ENCODE peak calls at places on chromosomes 6 and 20, in four cellular contexts. One of them, this sample, is unnamed.

GRCh38 chr6:31568537-31568961 is 3.5 kb upstream of the LTA start:
- DNase-seq in HCT116: no peak
- DNase-seq in MM.1S: peak; percentile 91
- DNase-seq in neural progenitor cell: no peak
- DNase-seq in this sample: no peak

GRCh38 chr6:21609881-21610329 is 16.4 kb downstream of the SOX4 start:
- DNase-seq in HCT116: no peak
- DNase-seq in MM.1S: no peak
- DNase-seq in neural progenitor cell: no peak
- DNase-seq in this sample: no peak

GRCh38 chr6:134340574-134340973 is 22.7 kb upstream of the SGK1 start:
- DNase-seq in HCT116: no peak
- DNase-seq in MM.1S: no peak
- DNase-seq in neural progenitor cell: no peak
- DNase-seq in this sample: no peak

GRCh38 chr6:129604321-129604720 is 105.7 kb downstream of the ARHGAP18 start:
- DNase-seq in HCT116: no peak
- DNase-seq in MM.1S: no peak
- DNase-seq in neural progenitor cell: no peak
- DNase-seq in this sample: no peak

GRCh38 chr20:52490715-52491430 is 299.3 kb upstream of the ZFP64 start:
- DNase-seq in HCT116: no peak
- DNase-seq in MM.1S: no peak
- DNase-seq in neural progenitor cell: no peak
- DNase-seq in this sample: peak; percentile 22

GRCh38 chr20:41140226-41141133 is 3.1 kb downstream of the PLCG1 start:
- DNase-seq in HCT116: no peak
- DNase-seq in MM.1S: no peak
- DNase-seq in neural progenitor cell: no peak
- DNase-seq in this sample: no peak

GRCh38 chr6:15518878-15519277 is 143.9 kb downstream of the DTNBP1 start:
- DNase-seq in HCT116: no peak
- DNase-seq in MM.1S: no peak
- DNase-seq in neural progenitor cell: no peak
- DNase-seq in this sample: no peak

GRCh38 chr20:51387125-51387865 is 155.2 kb downstream of the NFATC2 start:
- DNase-seq in HCT116: no peak
- DNase-seq in MM.1S: no peak
- DNase-seq in neural progenitor cell: peak; percentile 34
- DNase-seq in this sample: no peak

GRCh38 chr6:84762941-84763396 is 1.4 kb downstream of the TBX18 start:
- DNase-seq in HCT116: no peak
- DNase-seq in MM.1S: no peak
- DNase-seq in neural progenitor cell: peak; percentile 55
- DNase-seq in this sample: peak; percentile 36

GRCh38 chr6:54771968-54772367 is 74.6 kb upstream of the FAM83B start:
- DNase-seq in HCT116: no peak
- DNase-seq in MM.1S: no peak
- DNase-seq in neural progenitor cell: no peak
- DNase-seq in this sample: no peak

GRCh38 chr6:105326838-105327745 is 75.8 kb downstream of the PREP start:
- DNase-seq in HCT116: peak; percentile 94
- DNase-seq in MM.1S: no peak
- DNase-seq in neural progenitor cell: no peak
- DNase-seq in this sample: no peak

GRCh38 chr6:37840940-37841300 is 21.4 kb downstream of the ZFAND3 start:
- DNase-seq in HCT116: no peak
- DNase-seq in MM.1S: no peak
- DNase-seq in neural progenitor cell: no peak
- DNase-seq in this sample: no peak

GRCh38 chr20:17650816-17651760 is 31.0 kb downstream of the RRBP1 start:
- DNase-seq in HCT116: no peak
- DNase-seq in MM.1S: no peak
- DNase-seq in neural progenitor cell: no peak
- DNase-seq in this sample: no peak

GRCh38 chr20:41392871-41393704 is 26.5 kb upstream of the EMILIN3 start:
- DNase-seq in HCT116: no peak
- DNase-seq in MM.1S: no peak
- DNase-seq in neural progenitor cell: no peak
- DNase-seq in this sample: no peak

GRCh38 chr20:48064929-48065328 is 279.6 kb upstream of the SULF2 start:
- DNase-seq in HCT116: no peak
- DNase-seq in MM.1S: no peak
- DNase-seq in neural progenitor cell: no peak
- DNase-seq in this sample: no peak

GRCh38 chr6:148888853-148889252 is 142.0 kb downstream of the UST start:
- DNase-seq in HCT116: no peak
- DNase-seq in MM.1S: no peak
- DNase-seq in neural progenitor cell: no peak
- DNase-seq in this sample: no peak

GRCh38 chr6:166655251-166655650 is 28.2 kb upstream of the RPS6KA2 start:
- DNase-seq in HCT116: no peak
- DNase-seq in MM.1S: no peak
- DNase-seq in neural progenitor cell: no peak
- DNase-seq in this sample: no peak

GRCh38 chr6:119240257-119241123 is 109.1 kb downstream of the MAN1A1 start:
- DNase-seq in HCT116: no peak
- DNase-seq in MM.1S: no peak
- DNase-seq in neural progenitor cell: peak; percentile 54
- DNase-seq in this sample: no peak

GRCh38 chr6:110561016-110561396 is 84.6 kb upstream of the SLC22A16 start:
- DNase-seq in HCT116: no peak
- DNase-seq in MM.1S: no peak
- DNase-seq in neural progenitor cell: no peak
- DNase-seq in this sample: no peak

GRCh38 chr6:110560239-110561015 is 84.0 kb upstream of the SLC22A16 start:
- DNase-seq in HCT116: no peak
- DNase-seq in MM.1S: peak; percentile 56
- DNase-seq in neural progenitor cell: no peak
- DNase-seq in this sample: no peak

GRCh38 chr6:110556317-110557115 is 80.1 kb upstream of the SLC22A16 start:
- DNase-seq in HCT116: no peak
- DNase-seq in MM.1S: no peak
- DNase-seq in neural progenitor cell: no peak
- DNase-seq in this sample: no peak

GRCh38 chr6:110557226-110557625 is 80.8 kb upstream of the SLC22A16 start:
- DNase-seq in HCT116: no peak
- DNase-seq in MM.1S: no peak
- DNase-seq in neural progenitor cell: no peak
- DNase-seq in this sample: no peak

DNA sequence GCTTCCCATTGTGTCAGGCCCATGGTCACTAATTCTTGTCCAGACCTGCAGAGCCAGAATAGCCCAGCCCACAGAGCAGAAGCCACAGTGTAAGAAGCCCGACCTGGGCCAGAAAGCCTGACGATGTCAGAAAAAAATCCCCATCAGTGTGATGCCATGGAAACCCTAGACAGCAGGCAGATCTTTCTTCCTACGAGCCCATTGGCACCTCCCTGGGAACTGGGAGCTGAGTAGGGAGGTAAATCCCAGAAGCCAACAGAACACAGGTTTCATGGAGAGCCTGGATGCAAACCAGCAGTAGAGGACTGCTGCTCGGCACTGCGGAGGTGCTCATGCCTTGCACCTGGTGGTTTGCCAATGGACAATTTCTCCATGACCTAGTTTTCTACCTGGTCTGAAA is 82.2 kb upstream of the SLC22A16 start:
- DNase-seq in HCT116: no peak
- DNase-seq in MM.1S: no peak
- DNase-seq in neural progenitor cell: no peak
- DNase-seq in this sample: no peak
- H3K36me3 ChIP-seq in HCT116: no peaks in the 10 kb centered on the region
- H3K36me3 ChIP-seq in MM.1S: no peaks in the 10 kb centered on the region
- H3K36me3 ChIP-seq in neural progenitor cell: no peaks in the 10 kb centered on the region
- H3K36me3 ChIP-seq in this sample: no peaks in the 10 kb centered on the region

GRCh38 chr6:70657706-70658105 is 10.0 kb upstream of the SMAP1 start:
- DNase-seq in HCT116: no peak
- DNase-seq in MM.1S: no peak
- DNase-seq in neural progenitor cell: peak; percentile 15
- DNase-seq in this sample: no peak

GRCh38 chr6:70651326-70651905 is 16.3 kb upstream of the SMAP1 start:
- DNase-seq in HCT116: no peak
- DNase-seq in MM.1S: peak; percentile 86
- DNase-seq in neural progenitor cell: no peak
- DNase-seq in this sample: no peak

GRCh38 chr6:70652216-70652615 is 15.5 kb upstream of the SMAP1 start:
- DNase-seq in HCT116: no peak
- DNase-seq in MM.1S: no peak
- DNase-seq in neural progenitor cell: no peak
- DNase-seq in this sample: no peak
- TF ChIP-seq EZH2phosphoT487 in HCT116: no peak
- TF ChIP-seq EZH2phosphoT487 in MM.1S: no peak
- TF ChIP-seq EZH2phosphoT487 in neural progenitor cell: no peak
- TF ChIP-seq EZH2phosphoT487 in this sample: no peak

GRCh38 chr6:158253248-158253647 is 59.0 kb upstream of the TULP4 start:
- DNase-seq in HCT116: no peak
- DNase-seq in MM.1S: no peak
- DNase-seq in neural progenitor cell: no peak
- DNase-seq in this sample: no peak
- TF ChIP-seq EZH2 in HCT116: no peak
- TF ChIP-seq EZH2 in MM.1S: no peak
- TF ChIP-seq EZH2 in neural progenitor cell: no peak
- TF ChIP-seq EZH2 in this sample: no peak

GRCh38 chr20:46122516-46123481 is 4.7 kb downstream of the CD40 start:
- DNase-seq in HCT116: no peak
- DNase-seq in MM.1S: no peak
- DNase-seq in neural progenitor cell: no peak
- DNase-seq in this sample: no peak

GRCh38 chr20:46120136-46120535 is 2.0 kb downstream of the CD40 start:
- DNase-seq in HCT116: no peak
- DNase-seq in MM.1S: no peak
- DNase-seq in neural progenitor cell: no peak
- DNase-seq in this sample: no peak

GRCh38 chr20:46121531-46121930 is 3.4 kb downstream of the CD40 start:
- DNase-seq in HCT116: no peak
- DNase-seq in MM.1S: peak; percentile 34
- DNase-seq in neural progenitor cell: no peak
- DNase-seq in this sample: no peak

GRCh38 chr20:46123482-46124245 is 5.5 kb downstream of the CD40 start:
- DNase-seq in HCT116: no peak
- DNase-seq in MM.1S: no peak
- DNase-seq in neural progenitor cell: no peak
- DNase-seq in this sample: no peak

DNA sequence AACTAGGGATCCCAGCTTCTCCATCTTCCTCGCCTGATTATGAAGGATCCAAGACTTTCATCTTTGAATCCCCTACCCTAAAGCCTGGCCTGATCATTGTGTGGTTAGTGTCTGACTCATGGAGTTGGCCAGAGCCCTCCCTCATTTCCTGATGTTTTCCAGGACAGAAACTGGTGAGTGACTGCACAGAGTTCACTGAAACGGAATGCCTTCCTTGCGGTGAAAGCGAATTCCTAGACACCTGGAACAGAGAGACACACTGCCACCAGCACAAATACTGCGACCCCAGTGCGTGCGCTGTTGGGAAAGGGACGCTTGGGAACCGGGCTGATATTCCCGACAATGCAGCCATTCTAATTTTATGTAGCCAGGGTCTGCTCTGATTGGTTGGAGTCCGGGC is 4.0 kb downstream of the CD40 start:
- DNase-seq in HCT116: no peak
- DNase-seq in MM.1S: no peak
- DNase-seq in neural progenitor cell: no peak
- DNase-seq in this sample: no peak
- H3K36me3 ChIP-seq in HCT116: peaks cover 18% of the 10 kb centered on the region
- H3K36me3 ChIP-seq in MM.1S: no peaks in the 10 kb centered on the region
- H3K36me3 ChIP-seq in neural progenitor cell: no peaks in the 10 kb centered on the region
- H3K36me3 ChIP-seq in this sample: no peaks in the 10 kb centered on the region

GRCh38 chr20:45073182-45073581 is 27.7 kb downstream of the KCNS1 start:
- DNase-seq in HCT116: no peak
- DNase-seq in MM.1S: no peak
- DNase-seq in neural progenitor cell: no peak
- DNase-seq in this sample: no peak
- TF ChIP-seq EZH2phosphoT487 in HCT116: no peak
- TF ChIP-seq EZH2phosphoT487 in MM.1S: no peak
- TF ChIP-seq EZH2phosphoT487 in neural progenitor cell: no peak
- TF ChIP-seq EZH2phosphoT487 in this sample: no peak

DNA sequence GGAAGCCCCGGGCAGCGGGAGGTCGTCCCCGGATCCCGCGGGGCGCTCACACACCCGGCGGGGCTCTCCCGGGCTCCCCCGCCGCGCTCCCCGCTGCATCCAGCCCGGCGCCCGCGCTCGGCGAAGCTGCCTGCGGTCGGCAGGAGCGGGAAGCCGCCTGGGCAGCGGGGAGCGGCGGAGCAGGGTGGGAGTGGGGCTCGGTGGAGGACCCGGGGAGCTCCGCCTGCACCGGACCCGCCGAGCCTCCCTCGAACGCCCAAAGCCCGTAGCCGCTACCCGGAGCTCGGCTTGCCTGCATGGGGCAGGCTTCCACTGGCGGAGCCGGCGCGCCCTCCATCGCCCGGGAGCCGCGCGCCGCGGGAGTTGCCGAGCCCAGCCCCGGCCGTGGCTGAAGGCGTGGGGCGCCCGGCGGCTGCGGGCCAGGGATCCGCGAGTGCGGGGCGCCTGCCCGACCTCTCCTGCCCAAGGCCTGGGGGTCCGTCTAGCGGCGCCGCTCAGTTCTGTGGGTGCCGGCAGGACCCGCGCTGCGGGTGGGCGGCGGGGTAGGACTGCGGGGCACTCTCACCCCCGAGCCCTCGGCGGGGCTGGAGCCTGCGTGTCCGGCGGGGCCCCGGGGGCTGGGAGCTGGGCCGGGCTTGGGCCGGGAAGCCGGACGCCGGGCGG is 671 bp downstream of the CDH4 start:
- DNase-seq in HCT116: no peak
- DNase-seq in MM.1S: no peak
- DNase-seq in neural progenitor cell: peak; percentile 36
- DNase-seq in this sample: peak; percentile 29
- TF ChIP-seq EZH2 in HCT116: no peak
- TF ChIP-seq EZH2 in MM.1S: no peak
- TF ChIP-seq EZH2 in neural progenitor cell: no peak
- TF ChIP-seq EZH2 in this sample: peak; percentile 54

This sample was measured in hepatocyte.